ENCODE peak calls at places on chromosomes 5 and 9, in four cellular contexts. I is stimulated activated CD4-positive, alpha-beta T cell treated with anti-CD3 and anti-CD28 coated beads, Interleukin-1b, Interleukin-23, amount 100 ng/mL, for 4 hours; L is activated CD4-positive, alpha-beta T cell treated with anti-CD3 and anti-CD28 coated beads, Interleukin-2, amount 10 ng/mL, durations not matched to agents 7 days and 5 days; H is right cardiac atrium. O is an unnamed sample.

GRCh38 chr9:22216730-22217160 is 207.6 kb upstream of the CDKN2B start:
- DNase-seq in H (no peak), I (no peak), L (no peak), O (no peak)

GRCh38 chr9:135665795-135666189 is 2.7 kb downstream of the LCN9 start:
- DNase-seq in L (no peak), I (no peak), H (no peak), O (no peak)

GRCh38 chr9:98533132-98533531 is 175.6 kb downstream of the GABBR2 start:
- DNase-seq in I (no peak), L (no peak), H (no peak), O (no peak)

GRCh38 chr9:7336356-7337075 is 463.1 kb downstream of the DMAC1 start:
- DNase-seq in L (no peak), H (no peak), I (no peak), O (no peak)

GRCh38 chr9:137488330-137488653 is 29.2 kb upstream of the NSMF start:
- DNase-seq in L (no peak), I (no peak), H (no peak), O (no peak)

GRCh38 chr5:108093186-108093585 is 288.7 kb downstream of the FBXL17 start:
- DNase-seq in L (no peak), I (no peak), H (no peak), O (no peak)

GRCh38 chr5:45454114-45454513 is 242.1 kb downstream of the HCN1 start:
- DNase-seq in I (no peak), H (no peak), L (no peak), O (no peak)

GRCh38 chr9:35481347-35481975 is 8.4 kb upstream of the RUSC2 start:
- DNase-seq in L (peak; percentile 35), H (no peak), I (no peak), O (no peak)

GRCh38 chr5:99020698-99021048 is 91.9 kb upstream of the CHD1 start:
- DNase-seq in L (no peak), I (no peak), H (no peak), O (no peak)

GRCh38 chr5:120682851-120683250 is 218.8 kb downstream of the PRR16 start:
- DNase-seq in H (no peak), L (no peak), I (no peak), O (no peak)

GRCh38 chr9:4833781-4834560 is 41.2 kb downstream of the RCL1 start:
- DNase-seq in H (no peak), I (no peak), L (no peak), O (no peak)

GRCh38 chr5:67095346-67095871 is 101.2 kb downstream of the CD180 start:
- DNase-seq in H (peak; percentile 87), I (no peak), L (no peak), O (no peak)

GRCh38 chr5:171580506-171581265 is 161.2 kb downstream of the FGF18 start:
- DNase-seq in L (no peak), I (no peak), H (no peak), O (no peak)

GRCh38 chr5:95617057-95617456 is 2.8 kb upstream of the GPR150 start:
- DNase-seq in I (no peak), L (no peak), H (no peak), O (no peak)

O was measured in effector CD4-positive, alpha-beta T cell.